ENCODE peak calls at places on chromosome 1, in five cellular contexts. A is GM23338, F is lung, R is OCI-LY7, O is heart right ventricle. W is an unnamed sample.

GRCh38 chr1:89200668-89201488 is 2.1 kb upstream of the GBP4 start:
- DNase-seq in A (no peak), F (no peak), R (no peak), O (no peak), W (peak)

GRCh38 chr1:108357802-108358201 is 92.3 kb upstream of the NBPF6 start:
- DNase-seq in A (no peak), F (no peak), R (no peak), O (no peak), W (no peak)

GRCh38 chr1:157751283-157751682 is 25.6 kb downstream of the FCRL2 start:
- DNase-seq in A (peak), F (no peak), R (no peak), O (no peak), W (no peak)

GRCh38 chr1:150889650-150890416 is 2.9 kb downstream of the CTXND2 start:
- DNase-seq in A (no peak), F (no peak), R (no peak), O (no peak), W (no peak)

GRCh38 chr1:211135342-211135950 is 1.5 kb upstream of the KCNH1 start:
- DNase-seq in A (peak), F (no peak), R (peak), O (no peak), W (peak)

GRCh38 chr1:101526813-101527212 is 290.0 kb downstream of the S1PR1 start:
- DNase-seq in A (no peak), F (no peak), R (no peak), O (no peak), W (no peak)

GRCh38 chr1:185345913-185346717 is 29.1 kb upstream of the IVNS1ABP start:
- DNase-seq in A (no peak), F (no peak), R (peak), O (no peak), W (no peak)

GRCh38 chr1:231508497-231508896 is 20.0 kb upstream of the TSNAX start:
- DNase-seq in A (no peak), F (no peak), R (no peak), O (no peak), W (no peak)

GRCh38 chr1:93844262-93845045 is 34.6 kb downstream of the DNTTIP2 start:
- DNase-seq in A (peak), F (peak), R (peak), O (peak), W (peak)

GRCh38 chr1:173224280-173224886 is 17.3 kb upstream of the TNFSF4 start:
- DNase-seq in A (no peak), F (no peak), R (no peak), O (no peak), W (no peak)

GRCh38 chr1:163035791-163036249 is 33.3 kb upstream of the RGS4 start:
- DNase-seq in A (no peak), F (no peak), R (no peak), O (no peak), W (no peak)

GRCh38 chr1:206010101-206010500 is 6.9 kb upstream of the RAB7B start:
- DNase-seq in A (no peak), F (no peak), R (no peak), O (no peak), W (no peak)

GRCh38 chr1:89022167-89022959 is at the start of gene GBP3:
- DNase-seq in A (no peak), F (no peak), R (peak), O (no peak), W (peak)

GRCh38 chr1:171438441-171438840 is 46.9 kb upstream of the PRRC2C start:
- DNase-seq in A (no peak), F (peak), R (no peak), O (no peak), W (no peak)

GRCh38 chr1:54944610-54945392 is 35.6 kb upstream of the TMEM61 start:
- DNase-seq in A (peak), F (peak), R (peak), O (peak), W (peak)

GRCh38 chr1:173206816-173207595 is at the start of gene TNFSF4:
- DNase-seq in A (peak), F (no peak), R (no peak), O (no peak), W (no peak)

GRCh38 chr1:39542924-39543323 is 33.7 kb downstream of the PABPC4 start:
- DNase-seq in A (no peak), F (no peak), R (no peak), O (no peak), W (no peak)

GRCh38 chr1:35490250-35490649 is 67.0 kb downstream of the KIAA0319L start:
- DNase-seq in A (no peak), F (no peak), R (no peak), O (no peak), W (no peak)

GRCh38 chr1:156661932-156662587 is 15.1 kb downstream of the NES start:
- DNase-seq in A (no peak), F (no peak), R (peak), O (no peak), W (no peak)

GRCh38 chr1:59298178-59298583 is 1.3 kb downstream of the FGGY start:
- DNase-seq in A (no peak), F (no peak), R (no peak), O (peak), W (no peak)
- H3K4me3 ChIP-seq in A (no peak), F (no peak), R (no peak), O (no peak), W (no peak)

GRCh38 chr1:2558420-2558819 is 2.2 kb downstream of the TNFRSF14 start:
- DNase-seq in A (no peak), F (no peak), R (no peak), O (no peak), W (no peak)
- H3K27ac ChIP-seq in A (no peak), F (no peak), R (no peak), O (no peak), W (peak)

DNA sequence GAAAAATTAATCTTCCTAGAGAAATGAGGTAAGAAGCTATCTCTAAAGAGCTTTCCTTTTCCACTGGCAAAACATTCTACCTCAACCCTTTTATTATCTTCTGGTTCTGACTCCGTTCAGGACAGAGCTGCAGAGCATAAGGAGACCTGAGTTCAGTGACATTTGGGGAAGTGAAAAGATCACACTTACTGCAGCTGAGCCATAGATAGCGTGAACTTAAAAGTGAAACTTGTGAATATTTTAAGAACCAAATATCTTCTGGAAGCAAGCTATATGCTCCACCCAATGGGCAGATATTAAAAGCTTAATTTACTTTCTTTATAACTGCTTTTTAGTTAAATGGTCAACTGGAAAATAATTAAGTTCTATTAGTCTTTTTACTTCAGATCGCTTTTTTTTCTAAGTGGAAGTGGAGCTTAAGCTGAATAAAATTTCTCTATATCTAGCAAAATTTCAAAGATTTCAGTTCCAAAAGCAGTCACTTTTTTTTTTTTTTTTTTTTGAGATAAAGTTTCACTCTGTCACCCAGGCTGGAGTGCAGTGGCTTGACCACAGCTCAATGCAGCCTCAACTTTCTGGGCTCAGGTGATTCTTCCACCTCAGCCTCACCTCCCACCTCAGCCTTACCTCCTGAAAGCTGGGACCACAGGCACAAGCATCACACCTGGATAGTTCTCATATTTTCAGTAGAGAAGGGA is 11.9 kb downstream of the PTPN22 start:
- DNase-seq in A (no peak), F (no peak), R (peak), O (no peak), W (no peak)
- H3K4me3 ChIP-seq in A (no peak), F (no peak), R (peak), O (no peak), W (no peak)

DNA sequence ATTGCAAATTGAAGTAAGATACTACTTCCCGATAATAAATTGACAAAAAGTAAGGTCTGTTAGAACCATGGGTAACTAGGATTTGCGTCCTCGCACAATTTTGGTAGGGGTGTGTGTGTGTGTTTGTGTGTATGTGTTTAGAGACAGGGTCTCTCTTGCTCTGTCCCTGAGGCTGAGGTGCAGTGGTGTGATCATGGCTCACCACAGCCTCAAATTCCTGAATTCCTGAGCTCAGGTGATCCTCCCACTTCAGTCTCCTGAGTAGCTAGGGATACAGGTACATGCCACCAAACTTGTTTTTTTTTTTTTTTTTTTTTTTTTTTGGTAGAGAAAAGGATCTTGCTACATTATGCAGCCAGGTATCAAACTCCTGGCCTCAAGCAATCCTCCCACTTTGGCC is 209.2 kb upstream of the ESRRG start:
- DNase-seq in A (no peak), F (no peak), R (no peak), O (no peak), W (no peak)
- H3K27ac ChIP-seq in A (no peak), F (no peak), R (no peak), O (no peak), W (no peak)

DNA sequence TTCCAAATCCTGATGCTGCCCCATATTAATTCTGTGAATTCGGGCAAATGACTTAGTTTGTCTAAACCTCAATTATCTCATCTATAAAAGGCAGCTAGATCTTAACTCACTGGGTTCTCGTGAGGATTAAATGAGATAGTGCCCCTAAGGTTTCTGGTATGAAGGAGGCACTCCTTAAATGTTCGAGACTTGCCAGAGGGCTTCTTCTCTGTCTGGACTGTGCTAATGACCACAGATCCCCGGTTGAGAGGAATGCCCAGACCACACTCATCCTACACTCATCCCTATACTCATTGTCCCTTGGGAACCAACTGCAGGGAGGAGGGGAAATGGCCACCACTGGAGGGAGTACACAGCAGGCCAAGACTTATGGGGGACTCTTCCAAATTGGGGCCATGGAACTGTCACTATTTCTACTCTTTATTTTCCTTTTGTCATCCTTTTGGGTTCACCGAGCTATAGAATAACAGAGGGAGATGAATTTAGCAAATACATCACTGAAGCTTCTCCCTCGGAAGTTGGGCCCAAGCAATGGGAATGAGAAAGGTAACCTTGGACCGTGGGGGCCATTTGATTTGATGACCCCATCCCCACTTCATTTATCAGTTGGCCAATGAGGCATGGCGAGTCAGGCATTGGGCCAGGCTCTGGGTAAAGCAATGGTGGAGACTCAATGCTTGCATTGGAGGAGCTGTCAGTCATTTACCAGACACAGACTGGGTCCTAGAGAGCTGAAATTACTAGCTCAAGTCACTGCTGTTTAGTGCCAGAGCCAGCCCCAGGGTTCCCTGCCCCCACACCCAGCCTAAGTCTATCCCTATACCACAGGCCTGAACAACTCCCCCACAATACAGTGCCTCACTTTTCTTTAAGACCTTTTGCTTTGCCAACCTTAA is 5.1 kb downstream of the ATF3 start:
- DNase-seq in A (no peak), F (no peak), R (no peak), O (no peak), W (no peak)
- H3K4me3 ChIP-seq in A (no peak), F (no peak), R (no peak), O (no peak), W (no peak)

GRCh38 chr1:8089535-8090228 is 63.6 kb upstream of the ERRFI1 start:
- DNase-seq in A (no peak), F (no peak), R (no peak), O (no peak), W (no peak)
- H3K27ac ChIP-seq in A (no peak), F (no peak), R (no peak), O (no peak), W (no peak)

GRCh38 chr1:12057382-12057781 is 5.7 kb upstream of the TNFRSF8 start:
- DNase-seq in A (no peak), F (no peak), R (no peak), O (no peak), W (no peak)

GRCh38 chr1:12059722-12060464 is 3.2 kb upstream of the TNFRSF8 start:
- DNase-seq in A (no peak), F (no peak), R (peak), O (no peak), W (no peak)

GRCh38 chr1:12057940-12058687 is 5.0 kb upstream of the TNFRSF8 start:
- DNase-seq in A (no peak), F (no peak), R (no peak), O (no peak), W (no peak)

GRCh38 chr1:12060500-12060899 is 2.6 kb upstream of the TNFRSF8 start:
- DNase-seq in A (no peak), F (no peak), R (no peak), O (no peak), W (no peak)

DNA sequence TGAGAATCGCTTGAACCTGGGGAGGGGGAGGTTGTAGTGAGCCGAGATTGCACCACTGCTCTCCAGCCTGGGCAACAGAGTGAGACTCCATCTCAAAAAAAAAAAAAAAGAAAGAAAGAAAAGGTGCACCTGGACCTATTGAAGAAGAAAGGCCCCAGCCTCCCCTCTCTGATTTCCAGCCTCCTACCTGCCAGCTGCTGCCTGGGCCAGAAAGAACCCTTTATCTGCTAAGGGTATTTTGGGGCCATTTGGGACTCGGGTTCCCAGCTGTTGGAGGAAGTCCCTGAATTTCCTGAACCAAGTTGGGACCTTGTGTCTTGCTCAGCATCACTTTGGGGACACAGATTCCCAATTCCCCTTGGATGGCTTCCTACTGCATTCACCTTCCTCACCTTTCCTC is 3.9 kb upstream of the TNFRSF8 start:
- DNase-seq in A (no peak), F (no peak), R (peak), O (no peak), W (no peak)
- H3K4me3 ChIP-seq in A (no peak), F (no peak), R (no peak), O (no peak), W (no peak)

DNA sequence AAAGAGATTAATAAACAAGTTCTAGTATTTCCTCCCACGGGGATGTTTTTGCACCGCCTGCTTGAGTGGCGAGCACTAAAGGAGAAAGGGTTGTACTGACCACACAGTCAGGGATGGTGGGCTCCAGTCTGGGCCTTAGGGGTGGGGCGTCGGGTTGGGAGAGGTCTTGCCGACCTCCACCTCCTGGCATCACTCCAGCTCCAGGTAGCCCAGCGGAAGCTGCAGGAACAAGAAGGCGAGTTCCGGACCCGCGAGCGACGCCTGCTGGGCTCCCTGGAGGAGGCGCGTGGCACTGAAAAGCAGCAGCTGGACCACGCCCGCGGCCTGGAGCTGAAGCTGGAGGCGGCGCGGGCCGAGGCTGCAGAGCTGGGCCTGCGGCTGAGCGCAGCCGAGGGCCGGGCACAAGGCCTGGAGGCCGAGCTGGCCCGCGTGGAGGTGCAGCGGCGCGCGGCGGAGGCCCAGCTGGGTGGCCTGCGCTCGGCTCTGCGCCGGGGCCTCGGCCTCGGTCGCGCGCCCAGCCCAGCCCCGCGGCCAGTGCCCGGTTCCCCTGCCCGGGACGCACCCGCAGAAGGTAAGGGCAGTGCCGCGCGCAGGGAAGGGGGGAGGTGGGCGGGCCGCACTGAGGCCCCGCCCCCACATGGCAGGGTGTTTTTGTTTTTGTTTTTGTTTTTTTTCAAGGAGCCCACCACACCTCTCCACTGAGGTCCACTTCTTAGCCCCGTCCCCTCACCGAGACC is 19.7 kb downstream of the MFAP2 start:
- DNase-seq in A (peak), F (peak), R (peak), O (peak), W (peak)
- H3K27ac ChIP-seq in A (peak), F (peak), R (no peak), O (no peak), W (peak)

GRCh38 chr1:45518910-45519309 is 2.8 kb downstream of the PRDX1 start:
- DNase-seq in A (no peak), F (no peak), R (peak), O (no peak), W (no peak)
- H3K4me3 ChIP-seq in A (peak), F (no peak), R (peak), O (no peak), W (no peak)

DNA sequence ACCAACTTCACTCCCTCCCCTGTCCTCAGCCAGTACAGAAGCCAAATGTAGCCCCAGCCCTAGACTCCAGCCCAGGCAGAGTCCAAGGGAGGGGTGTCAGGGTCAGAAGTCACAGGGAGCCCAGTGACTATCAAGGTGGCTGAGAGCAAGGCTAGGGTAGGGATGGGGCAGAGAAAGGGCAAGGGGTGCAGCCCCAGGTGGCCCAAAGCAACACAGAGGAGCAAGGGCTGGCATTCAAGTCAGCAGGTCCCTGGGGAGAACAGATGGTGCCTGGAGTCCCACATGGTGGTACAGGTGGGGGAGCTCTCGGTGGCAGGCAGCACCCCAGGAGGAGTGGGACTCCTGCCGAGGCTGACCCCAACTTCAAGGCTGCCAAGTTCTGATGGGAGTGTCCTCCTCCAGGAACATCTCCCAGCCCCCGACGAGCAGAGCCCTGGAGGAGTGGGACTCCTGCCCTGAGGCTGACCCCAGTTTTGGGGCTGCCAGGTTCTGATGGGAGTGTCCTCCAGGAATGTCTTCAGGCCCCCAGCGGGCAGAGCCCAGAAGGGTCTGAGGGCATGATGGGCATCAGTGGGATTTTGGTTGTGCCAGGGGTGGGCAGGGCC is 3.7 kb upstream of the DVL1 start:
- DNase-seq in A (no peak), F (no peak), R (peak), O (no peak), W (no peak)
- H3K27ac ChIP-seq in A (no peak), F (no peak), R (no peak), O (peak), W (no peak)

W was measured in CD4-positive, alpha-beta memory T cell.